ENCODE peak calls at places on chromosomes 11 and 22, in seven cellular contexts. L is suprapubic skin, X is upper lobe of left lung, W is vagina, A is transverse colon, R is K562, C is SK-N-SH. T is an unnamed sample.

GRCh38 chr11:67645521-67646457 is 4.7 kb downstream of the ACY3 start:
- DNase-seq in L (no peak), X (no peak), W (no peak), A (no peak), R (no peak), C (no peak), T (no peak)

GRCh38 chr11:62104816-62105610 is 18.8 kb upstream of the INCENP start:
- DNase-seq in L (no peak), X (no peak), W (no peak), A (no peak), R (peak; percentile 42), C (no peak), T (no peak)

GRCh38 chr11:4480577-4481539 is 1.6 kb upstream of the OR52K1 start:
- DNase-seq in L (no peak), X (no peak), W (no peak), A (no peak), R (no peak), C (no peak), T (no peak)

GRCh38 chr11:119536801-119537200 is 113.8 kb upstream of the THY1 start:
- DNase-seq in L (no peak), X (no peak), W (no peak), A (no peak), R (no peak), C (no peak), T (no peak)

GRCh38 chr11:128865490-128865889 is 1.6 kb downstream of the KCNJ1 start:
- DNase-seq in L (no peak), X (no peak), W (no peak), A (no peak), R (no peak), C (no peak), T (no peak)

GRCh38 chr11:72736452-72737069 is 15.6 kb downstream of the ARAP1 start:
- DNase-seq in L (no peak), X (peak; percentile 93), W (no peak), A (no peak), R (peak; percentile 47), C (no peak), T (no peak)

GRCh38 chr22:46866591-46866990 is 104.1 kb downstream of the TBC1D22A start:
- DNase-seq in L (no peak), X (no peak), W (no peak), A (no peak), R (no peak), C (no peak), T (no peak)

GRCh38 chr22:37735054-37735453 is 38.2 kb downstream of the TRIOBP start:
- DNase-seq in L (no peak), X (peak; percentile 68), W (no peak), A (no peak), R (peak; percentile 71), C (peak; percentile 91), T (no peak)

GRCh38 chr11:119990306-119991021 is 147.4 kb downstream of the TRIM29 start:
- DNase-seq in L (no peak), X (no peak), W (no peak), A (no peak), R (no peak), C (no peak), T (no peak)

GRCh38 chr11:84437129-84438123 is 1151.3 kb upstream of the CCDC90B start:
- DNase-seq in L (peak; percentile 69), X (peak; percentile 25), W (no peak), A (peak; percentile 6), R (no peak), C (no peak), T (no peak)

GRCh38 chr11:2462092-2462985 is 17.5 kb downstream of the KCNQ1 start:
- DNase-seq in L (peak; percentile 67), X (no peak), W (no peak), A (no peak), R (no peak), C (no peak), T (no peak)

GRCh38 chr11:129974672-129975071 is 28.0 kb downstream of the PRDM10 start:
- DNase-seq in L (no peak), X (no peak), W (no peak), A (no peak), R (no peak), C (no peak), T (no peak)

GRCh38 chr11:112499153-112499907 is 238.7 kb upstream of the PLET1 start:
- DNase-seq in L (no peak), X (no peak), W (no peak), A (no peak), R (no peak), C (no peak), T (peak; percentile 62)

GRCh38 chr11:65558002-65558784 is at the start of gene LTBP3:
- DNase-seq in L (no peak), X (peak; percentile 74), W (no peak), A (peak; percentile 77), R (peak; percentile 85), C (peak; percentile 90), T (no peak)
- TF ChIP-seq POLR2AphosphoS5 in L (no peak), X (peak; percentile 26), W (no peak), A (peak; percentile 35), R (no peak), C (no peak), T (peak; percentile 47)

DNA sequence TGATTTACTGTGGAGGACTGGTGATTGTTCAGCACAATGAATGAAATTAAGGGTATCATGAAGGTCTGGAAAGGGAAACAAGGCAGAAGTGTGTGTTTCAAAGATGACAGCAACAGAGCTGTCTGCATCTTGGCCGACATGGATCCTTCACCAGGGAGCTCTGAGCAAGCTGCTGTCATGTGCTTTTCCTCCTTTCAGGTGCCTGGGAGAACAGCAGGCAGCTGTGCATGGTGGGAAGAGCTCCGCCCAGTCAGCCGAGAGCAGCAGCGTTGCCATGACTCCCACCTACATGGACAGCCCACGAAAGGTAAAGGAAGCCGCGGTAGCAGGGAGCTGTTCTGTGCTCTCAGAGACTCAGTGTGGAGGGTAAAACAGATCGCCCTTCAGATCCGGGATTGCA is 87.1 kb upstream of the YWHAH start:
- DNase-seq in L (no peak), X (no peak), W (no peak), A (no peak), R (peak; percentile 36), C (no peak), T (no peak)
- H3K4me3 ChIP-seq in L (no peak overlapping the region), X (no peak overlapping the region), W (no peak overlapping the region), A (no peak overlapping the region), R (no peak overlapping the region), C (no peak overlapping the region), T (no peak overlapping the region)

GRCh38 chr11:99069831-99070444 is 49.2 kb downstream of the CNTN5 start:
- DNase-seq in L (no peak), X (no peak), W (no peak), A (peak; percentile 12), R (no peak), C (no peak), T (no peak)
- TF ChIP-seq POLR2AphosphoS5 in L (no peak), X (no peak), W (no peak), A (no peak), R (no peak), C (no peak), T (no peak)

GRCh38 chr11:75815345-75815983 is 454 bp downstream of the UVRAG start:
- DNase-seq in L (no peak), X (peak; percentile 41), W (no peak), A (peak; percentile 46), R (no peak), C (no peak), T (no peak)

GRCh38 chr11:75814686-75815344 is at the start of gene UVRAG:
- DNase-seq in L (peak; percentile 99), X (peak; percentile 98), W (peak; percentile 100), A (peak; percentile 99), R (peak; percentile 99), C (peak; percentile 97), T (peak; percentile 95)

GRCh38 chr11:75814369-75814685 is 683 bp upstream of the UVRAG start:
- DNase-seq in L (no peak), X (peak; percentile 88), W (no peak), A (no peak), R (no peak), C (no peak), T (no peak)

GRCh38 chr11:75813622-75814039 is 1.4 kb upstream of the UVRAG start:
- DNase-seq in L (no peak), X (no peak), W (no peak), A (no peak), R (no peak), C (no peak), T (no peak)

DNA sequence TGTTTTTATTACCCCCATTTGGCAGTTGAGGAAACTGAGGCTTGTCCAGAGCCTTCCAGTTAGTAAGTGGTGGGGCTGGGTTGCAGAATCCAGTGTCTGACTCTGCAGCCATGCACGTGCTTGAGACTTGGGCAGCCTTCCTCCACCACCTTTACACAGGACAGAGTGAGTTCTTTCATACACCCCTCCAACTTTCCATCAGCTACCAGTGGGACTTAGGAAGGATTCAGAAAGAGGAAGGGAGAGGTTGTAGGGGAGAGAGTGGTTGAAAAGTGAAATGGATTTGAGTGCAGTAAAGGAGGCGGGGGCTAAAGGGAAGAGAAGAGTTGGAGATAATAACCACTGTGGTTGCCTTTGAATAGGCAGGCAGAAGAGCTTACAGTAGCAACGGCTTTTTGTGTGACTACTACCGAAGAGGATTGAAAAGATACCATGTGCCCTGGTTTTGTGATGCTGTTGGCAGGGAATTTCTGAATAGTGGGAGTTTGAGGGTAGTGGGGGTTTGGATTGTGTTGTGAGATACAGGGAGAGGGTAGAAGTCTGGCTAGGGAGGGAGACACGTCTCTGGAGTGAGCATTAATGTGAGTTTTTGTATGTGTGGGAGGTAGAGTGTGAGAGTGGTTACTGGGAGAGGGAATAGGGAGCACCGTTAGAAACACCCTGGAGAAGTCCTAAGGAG is 1.7 kb downstream of the UVRAG start:
- DNase-seq in L (no peak), X (no peak), W (no peak), A (no peak), R (no peak), C (no peak), T (no peak)
- H3K4me3 ChIP-seq in L (peak overlapping the region; percentile 71), X (peak overlapping the region; percentile 99), W (peak overlapping the region; percentile 97), A (peak overlapping the region; percentile 94), R (peak overlapping the region; percentile 87), C (peak overlapping the region; percentile 95), T (peak overlapping the region; percentile 87)

GRCh38 chr11:6646040-6646439 is 9.6 kb downstream of the DCHS1 start:
- DNase-seq in L (no peak), X (no peak), W (peak; percentile 89), A (no peak), R (peak; percentile 34), C (no peak), T (no peak)
- TF ChIP-seq POLR2AphosphoS5 in L (no peak), X (no peak), W (no peak), A (no peak), R (no peak), C (no peak), T (no peak)

DNA sequence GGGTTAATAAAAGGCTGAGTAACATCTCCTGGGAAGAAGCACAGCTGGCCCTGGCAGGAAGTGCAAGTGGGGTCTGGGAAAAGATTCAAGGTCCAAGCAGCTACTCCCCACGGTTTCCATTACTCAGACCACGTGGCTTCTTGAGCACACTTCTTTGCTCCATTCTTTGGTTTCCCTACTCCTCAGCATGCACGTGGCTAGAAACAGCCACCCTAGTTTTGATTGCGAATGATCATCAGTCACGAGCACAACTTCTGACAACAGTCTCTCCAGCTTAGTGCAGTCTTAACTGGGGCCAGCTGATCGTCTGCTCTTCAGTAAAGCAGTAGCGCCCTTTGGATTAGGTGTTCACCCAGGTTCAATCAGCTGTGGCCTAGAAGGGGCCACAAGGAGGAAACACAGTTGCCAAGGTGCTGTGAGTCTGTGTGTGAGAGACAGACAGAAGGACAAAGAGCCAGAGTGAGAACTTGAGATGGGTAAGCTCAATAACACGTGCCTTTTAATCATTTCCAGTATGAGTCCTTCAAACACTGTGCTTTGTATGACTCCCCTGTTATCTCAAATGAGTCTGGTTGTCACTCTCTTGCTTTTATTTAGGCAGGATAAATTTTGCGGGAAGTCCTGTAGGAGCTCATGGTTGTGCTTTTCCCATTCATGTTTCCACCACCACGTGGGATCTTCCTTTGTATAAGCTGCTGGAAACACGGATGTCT is 956 bp upstream of the PARVA start:
- DNase-seq in L (no peak), X (no peak), W (peak; percentile 96), A (peak; percentile 27), R (no peak), C (no peak), T (no peak)
- H3K4me3 ChIP-seq in L (peak overlapping the region; percentile 65), X (no peak overlapping the region), W (no peak overlapping the region), A (no peak overlapping the region), R (no peak overlapping the region), C (no peak overlapping the region), T (peak overlapping the region; percentile 93)